ENCODE peak calls at places on chromosomes 5 and 9, in ten cellular contexts. E is SK-N-SH, O is H1, G is HCT116, Z is sigmoid colon, L is stomach, S is GM23338, V is spleen, P is Panc1, B is upper lobe of left lung. Q is an unnamed sample.

GRCh38 chr5:168291961-168292782 is 727 bp downstream of the WWC1 start:
- DNase-seq in E (peak), O (no peak), G (no peak), Z (no peak), L (no peak), S (peak), V (peak), P (no peak), B (no peak), Q (no peak)

GRCh38 chr5:148532962-148533670 is 121.2 kb downstream of the HTR4 start:
- DNase-seq in E (no peak), O (no peak), G (no peak), Z (no peak), L (no peak), S (no peak), V (no peak), P (no peak), B (no peak), Q (no peak)

GRCh38 chr5:168579987-168580508 is 880 bp upstream of the PANK3 start:
- DNase-seq in E (no peak), O (no peak), G (no peak), Z (no peak), L (no peak), S (no peak), V (no peak), P (no peak), B (no peak), Q (no peak)

GRCh38 chr9:92770005-92770995 is 5.7 kb upstream of the BICD2 start:
- DNase-seq in E (no peak), O (no peak), G (no peak), Z (no peak), L (no peak), S (peak), V (peak), P (no peak), B (peak), Q (no peak)

GRCh38 chr5:95734916-95735315 is 3.8 kb downstream of the RHOBTB3 start:
- DNase-seq in E (no peak), O (no peak), G (no peak), Z (no peak), L (no peak), S (no peak), V (no peak), P (no peak), B (no peak), Q (no peak)

GRCh38 chr5:93532370-93532769 is 48.6 kb downstream of the NR2F1-AS1 start:
- DNase-seq in E (no peak), O (no peak), G (no peak), Z (peak), L (peak), S (peak), V (no peak), P (peak), B (peak), Q (peak)

GRCh38 chr5:74651710-74652109 is 11.2 kb upstream of the ENC1 start:
- DNase-seq in E (no peak), O (no peak), G (no peak), Z (no peak), L (peak), S (no peak), V (no peak), P (no peak), B (no peak), Q (no peak)

GRCh38 chr5:14188778-14189177 is 45.6 kb downstream of the TRIO start:
- DNase-seq in E (no peak), O (no peak), G (no peak), Z (no peak), L (no peak), S (no peak), V (no peak), P (no peak), B (no peak), Q (no peak)

GRCh38 chr5:179762781-179763176 is 30.2 kb downstream of the MAML1 start:
- DNase-seq in E (no peak), O (no peak), G (no peak), Z (no peak), L (no peak), S (no peak), V (no peak), P (no peak), B (no peak), Q (no peak)

GRCh38 chr5:133877351-133878235 is 90.8 kb downstream of the C5orf15 start:
- DNase-seq in E (no peak), O (peak), G (no peak), Z (no peak), L (no peak), S (peak), V (peak), P (no peak), B (no peak), Q (no peak)

DNA sequence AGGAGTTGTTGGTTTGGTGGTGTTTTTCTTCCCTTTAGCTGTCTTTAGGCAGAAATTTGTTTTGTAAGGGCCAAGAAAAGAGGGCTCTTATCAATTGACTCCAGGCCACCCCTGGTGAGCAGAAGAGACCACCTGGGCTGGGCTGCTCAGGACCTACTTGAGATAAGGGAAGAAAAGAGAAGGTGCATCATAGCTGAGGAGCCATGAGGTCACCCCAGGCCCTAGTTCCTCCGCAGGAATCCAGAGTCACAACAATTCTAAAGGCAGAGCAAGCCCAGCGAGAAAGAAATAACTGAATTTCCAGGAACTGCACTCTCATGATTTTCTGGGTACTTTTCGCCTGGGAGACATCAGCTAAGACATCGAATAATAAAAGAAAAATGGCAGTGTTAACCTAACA is 34.9 kb downstream of the RFK start:
- DNase-seq in E (no peak), O (no peak), G (no peak), Z (no peak), L (no peak), S (no peak), V (no peak), P (no peak), B (no peak), Q (no peak)
- TF ChIP-seq POLR2AphosphoS5 in E (no peak), O (no peak), G (no peak), Z (no peak), L (no peak), S (no peak), V (no peak), P (no peak), B (no peak), Q (no peak)

GRCh38 chr9:129272348-129273025 is 94.4 kb upstream of the IER5L start:
- DNase-seq in E (peak), O (no peak), G (no peak), Z (peak), L (no peak), S (no peak), V (peak), P (no peak), B (peak), Q (no peak)

GRCh38 chr9:129273136-129273895 is 95.3 kb upstream of the IER5L start:
- DNase-seq in E (no peak), O (no peak), G (no peak), Z (peak), L (no peak), S (no peak), V (peak), P (no peak), B (peak), Q (no peak)

GRCh38 chr9:129270205-129270604 is 92.1 kb upstream of the IER5L start:
- DNase-seq in E (no peak), O (no peak), G (no peak), Z (no peak), L (peak), S (no peak), V (peak), P (no peak), B (no peak), Q (no peak)

GRCh38 chr9:129273941-129274709 is 96.1 kb upstream of the IER5L start:
- DNase-seq in E (peak), O (no peak), G (no peak), Z (peak), L (no peak), S (no peak), V (peak), P (no peak), B (peak), Q (no peak)

DNA sequence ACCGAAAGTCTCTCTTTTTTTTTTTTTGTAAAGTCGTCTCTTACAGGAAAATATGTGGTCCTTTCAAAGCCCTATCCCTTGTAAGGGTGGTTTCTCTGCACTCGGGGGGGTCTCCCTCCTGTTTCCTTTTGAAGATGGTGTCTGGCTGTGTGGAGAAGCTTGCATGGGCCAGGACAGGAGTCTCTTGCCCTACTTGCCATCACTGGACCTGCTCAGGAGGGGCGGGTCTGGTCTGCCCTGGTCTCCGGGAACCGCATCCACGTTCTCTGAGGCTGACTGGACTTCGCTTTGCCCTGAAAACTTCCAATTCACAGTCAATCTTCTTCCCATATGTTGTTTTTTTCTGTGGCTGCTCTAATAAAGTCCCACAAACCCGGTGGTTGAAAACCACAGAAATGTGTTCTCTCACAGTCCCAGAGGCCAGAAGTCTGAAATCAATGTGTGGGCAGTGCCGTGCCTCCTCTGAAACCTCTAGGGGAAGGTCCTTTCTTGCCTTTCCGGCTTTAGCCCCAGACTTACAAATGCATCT is 92.9 kb upstream of the IER5L start:
- DNase-seq in E (no peak), O (no peak), G (no peak), Z (no peak), L (no peak), S (no peak), V (peak), P (no peak), B (no peak), Q (no peak)
- H3K4me3 ChIP-seq in E (no peak), O (no peak), G (no peak), Z (no peak), L (no peak), S (no peak), V (no peak), P (no peak), B (no peak), Q (no peak)

GRCh38 chr5:65803699-65804426 is 81.9 kb downstream of the NLN start:
- DNase-seq in E (no peak), O (no peak), G (no peak), Z (no peak), L (no peak), S (no peak), V (no peak), P (no peak), B (no peak), Q (no peak)
- H3K27ac ChIP-seq in E (no peak), O (no peak), G (no peak), Z (no peak), L (no peak), S (no peak), V (no peak), P (no peak), B (no peak), Q (no peak)

DNA sequence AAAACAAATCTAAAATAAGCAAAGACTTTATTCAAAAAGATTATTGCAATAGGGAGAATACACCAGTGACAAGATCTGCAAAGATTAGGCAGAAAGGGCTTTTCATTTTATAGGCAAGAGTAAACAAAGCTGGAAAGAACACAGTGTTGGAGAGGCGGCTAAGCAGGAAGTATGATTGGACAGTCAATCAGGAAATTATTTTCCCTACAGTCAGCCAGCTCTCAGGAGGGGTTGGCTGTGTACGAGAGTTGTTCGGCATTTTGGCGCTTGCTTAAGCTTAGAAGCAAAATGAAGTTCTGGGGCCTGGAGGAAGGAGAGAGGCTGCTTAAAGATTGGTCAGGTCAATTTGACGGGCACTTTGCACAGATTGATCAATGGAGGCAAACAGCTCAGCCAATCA is 1030.5 kb downstream of the TLE4 start:
- DNase-seq in E (no peak), O (no peak), G (no peak), Z (no peak), L (no peak), S (no peak), V (no peak), P (no peak), B (no peak), Q (no peak)
- TF ChIP-seq POLR2AphosphoS5 in E (no peak), O (no peak), G (no peak), Z (no peak), L (no peak), S (no peak), V (no peak), P (no peak), B (no peak), Q (no peak)

DNA sequence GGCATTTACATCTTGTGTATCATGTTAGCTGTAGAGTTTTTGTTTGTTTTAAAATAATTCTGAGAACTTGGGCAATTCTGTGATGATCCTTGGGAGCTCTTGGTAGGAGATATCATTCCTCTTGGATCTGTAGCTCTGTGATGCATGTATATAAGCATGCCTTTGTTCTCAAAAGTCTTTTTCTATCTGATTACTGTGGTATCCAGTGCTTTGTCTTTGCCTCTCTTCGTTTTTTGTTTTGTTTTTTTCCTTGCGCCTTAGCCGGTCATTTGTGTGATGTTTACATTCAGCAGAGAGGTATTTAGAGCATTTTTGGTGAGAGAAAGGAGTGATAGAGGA is 110.0 kb downstream of the PAM start:
- DNase-seq in E (no peak), O (no peak), G (peak), Z (no peak), L (no peak), S (no peak), V (no peak), P (no peak), B (no peak), Q (no peak)
- H3K4me3 ChIP-seq in E (peak), O (peak), G (peak), Z (peak), L (peak), S (peak), V (no peak), P (peak), B (peak), Q (no peak)

GRCh38 chr5:58069016-58069705 is 390.7 kb downstream of the PLK2 start:
- DNase-seq in E (no peak), O (no peak), G (no peak), Z (no peak), L (no peak), S (no peak), V (no peak), P (no peak), B (no peak), Q (no peak)
- H3K27ac ChIP-seq in E (no peak), O (no peak), G (no peak), Z (no peak), L (no peak), S (no peak), V (no peak), P (peak), B (no peak), Q (no peak)

DNA sequence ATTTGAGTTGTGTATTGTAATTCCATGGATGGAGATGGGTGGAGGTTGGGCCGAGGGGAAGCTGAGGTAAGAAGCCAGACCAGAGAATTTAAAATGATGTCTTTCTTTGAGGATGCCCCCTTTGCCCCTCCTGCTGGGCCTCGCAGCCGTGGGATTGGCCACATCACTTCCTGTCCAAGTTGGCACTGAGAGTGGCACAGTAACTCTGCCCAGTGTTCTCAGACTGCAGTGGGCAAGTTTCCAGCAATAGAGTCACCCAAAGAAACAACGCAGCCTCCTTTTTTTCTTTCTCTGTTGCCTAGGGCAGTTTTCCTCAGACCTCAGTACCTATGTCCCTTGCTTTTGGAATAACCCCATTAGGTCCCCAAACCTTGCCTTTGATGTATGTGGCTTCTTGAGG is 306.6 kb upstream of the DMRT1 start:
- DNase-seq in E (no peak), O (no peak), G (no peak), Z (peak), L (peak), S (no peak), V (no peak), P (no peak), B (no peak), Q (no peak)
- TF ChIP-seq POLR2AphosphoS5 in E (no peak), O (no peak), G (no peak), Z (no peak), L (no peak), S (no peak), V (no peak), P (no peak), B (no peak), Q (no peak)